ENCODE peak calls at places on chromosome 14, in six cellular contexts. One of them, this sample, is unnamed.

GRCh38 chr14:101229666-101230065 is 326.1 kb upstream of the RTL1 start:
- DNase-seq in neural progenitor cell: no peak
- DNase-seq in H1: peak
- DNase-seq in lung microvascular endothelial cell: no peak
- DNase-seq in aorta: no peak
- DNase-seq in GM23338: peak
- DNase-seq in this sample: no peak

GRCh38 chr14:77023001-77023996 is 5.2 kb downstream of the IRF2BPL start:
- DNase-seq in neural progenitor cell: peak
- DNase-seq in H1: peak
- DNase-seq in lung microvascular endothelial cell: peak
- DNase-seq in aorta: no peak
- DNase-seq in GM23338: peak
- DNase-seq in this sample: peak

GRCh38 chr14:76348898-76349297 is 27.0 kb upstream of the ESRRB start:
- DNase-seq in neural progenitor cell: peak
- DNase-seq in H1: no peak
- DNase-seq in lung microvascular endothelial cell: peak
- DNase-seq in aorta: no peak
- DNase-seq in GM23338: peak
- DNase-seq in this sample: peak

GRCh38 chr14:68655961-68656360 is 136.9 kb downstream of the ZFP36L1 start:
- DNase-seq in neural progenitor cell: peak
- DNase-seq in H1: peak
- DNase-seq in lung microvascular endothelial cell: no peak
- DNase-seq in aorta: no peak
- DNase-seq in GM23338: no peak
- DNase-seq in this sample: peak

GRCh38 chr14:99946652-99947489 is 118.4 kb upstream of the EVL start:
- DNase-seq in neural progenitor cell: peak
- DNase-seq in H1: peak
- DNase-seq in lung microvascular endothelial cell: peak
- DNase-seq in aorta: no peak
- DNase-seq in GM23338: peak
- DNase-seq in this sample: peak

GRCh38 chr14:33475623-33476022 is 475.3 kb downstream of the EGLN3 start:
- DNase-seq in neural progenitor cell: peak
- DNase-seq in H1: peak
- DNase-seq in lung microvascular endothelial cell: peak
- DNase-seq in aorta: no peak
- DNase-seq in GM23338: peak
- DNase-seq in this sample: peak

GRCh38 chr14:100031506-100032281 is 33.5 kb upstream of the EVL start:
- DNase-seq in neural progenitor cell: no peak
- DNase-seq in H1: no peak
- DNase-seq in lung microvascular endothelial cell: peak
- DNase-seq in aorta: peak
- DNase-seq in GM23338: no peak
- DNase-seq in this sample: no peak

GRCh38 chr14:64880382-64881121 is 845 bp upstream of the SPTB start:
- DNase-seq in neural progenitor cell: peak
- DNase-seq in H1: peak
- DNase-seq in lung microvascular endothelial cell: no peak
- DNase-seq in aorta: peak
- DNase-seq in GM23338: peak
- DNase-seq in this sample: peak

GRCh38 chr14:93648440-93649168 is 139.7 kb downstream of the PRIMA1 start:
- DNase-seq in neural progenitor cell: peak
- DNase-seq in H1: no peak
- DNase-seq in lung microvascular endothelial cell: no peak
- DNase-seq in aorta: no peak
- DNase-seq in GM23338: peak
- DNase-seq in this sample: peak

GRCh38 chr14:36604757-36605505 is 22.5 kb upstream of the NKX2-8 start:
- DNase-seq in neural progenitor cell: peak
- DNase-seq in H1: peak
- DNase-seq in lung microvascular endothelial cell: peak
- DNase-seq in aorta: no peak
- DNase-seq in GM23338: peak
- DNase-seq in this sample: peak

GRCh38 chr14:42378880-42379279 is 772.2 kb downstream of the LRFN5 start:
- DNase-seq in neural progenitor cell: no peak
- DNase-seq in H1: no peak
- DNase-seq in lung microvascular endothelial cell: no peak
- DNase-seq in aorta: no peak
- DNase-seq in GM23338: no peak
- DNase-seq in this sample: no peak

GRCh38 chr14:63204407-63205280 is at the start of gene RHOJ:
- DNase-seq in neural progenitor cell: peak
- DNase-seq in H1: peak
- DNase-seq in lung microvascular endothelial cell: peak
- DNase-seq in aorta: no peak
- DNase-seq in GM23338: peak
- DNase-seq in this sample: peak

GRCh38 chr14:100325231-100325632 is 2.1 kb downstream of the SLC25A47 start:
- DNase-seq in neural progenitor cell: no peak
- DNase-seq in H1: no peak
- DNase-seq in lung microvascular endothelial cell: no peak
- DNase-seq in aorta: no peak
- DNase-seq in GM23338: no peak
- DNase-seq in this sample: peak

GRCh38 chr14:50947446-50947845 is 3.2 kb upstream of the PYGL start:
- DNase-seq in neural progenitor cell: no peak
- DNase-seq in H1: no peak
- DNase-seq in lung microvascular endothelial cell: no peak
- DNase-seq in aorta: no peak
- DNase-seq in GM23338: no peak
- DNase-seq in this sample: peak

GRCh38 chr14:79834856-79835255 is 376.4 kb downstream of the DIO2 start:
- DNase-seq in neural progenitor cell: no peak
- DNase-seq in H1: no peak
- DNase-seq in lung microvascular endothelial cell: no peak
- DNase-seq in aorta: no peak
- DNase-seq in GM23338: no peak
- DNase-seq in this sample: peak

GRCh38 chr14:55353686-55354467 is 57.8 kb downstream of the ATG14 start:
- DNase-seq in neural progenitor cell: no peak
- DNase-seq in H1: peak
- DNase-seq in lung microvascular endothelial cell: no peak
- DNase-seq in aorta: no peak
- DNase-seq in GM23338: no peak
- DNase-seq in this sample: no peak

GRCh38 chr14:33916663-33917565 is 34.0 kb downstream of the EGLN3 start:
- DNase-seq in neural progenitor cell: no peak
- DNase-seq in H1: no peak
- DNase-seq in lung microvascular endothelial cell: peak
- DNase-seq in aorta: no peak
- DNase-seq in GM23338: no peak
- DNase-seq in this sample: no peak

GRCh38 chr14:73684627-73685026 is 29.6 kb downstream of the PNMA1 start:
- DNase-seq in neural progenitor cell: no peak
- DNase-seq in H1: no peak
- DNase-seq in lung microvascular endothelial cell: no peak
- DNase-seq in aorta: no peak
- DNase-seq in GM23338: no peak
- DNase-seq in this sample: no peak

GRCh38 chr14:26841361-26841760 is 243.5 kb upstream of the NOVA1 start:
- DNase-seq in neural progenitor cell: no peak
- DNase-seq in H1: no peak
- DNase-seq in lung microvascular endothelial cell: peak
- DNase-seq in aorta: no peak
- DNase-seq in GM23338: no peak
- DNase-seq in this sample: no peak

GRCh38 chr14:96648506-96649326 is 146.5 kb downstream of the PAPOLA start:
- DNase-seq in neural progenitor cell: no peak
- DNase-seq in H1: peak
- DNase-seq in lung microvascular endothelial cell: no peak
- DNase-seq in aorta: no peak
- DNase-seq in GM23338: no peak
- DNase-seq in this sample: no peak

GRCh38 chr14:53054457-53054856 is 98.7 kb downstream of the DDHD1 start:
- DNase-seq in neural progenitor cell: no peak
- DNase-seq in H1: no peak
- DNase-seq in lung microvascular endothelial cell: no peak
- DNase-seq in aorta: no peak
- DNase-seq in GM23338: no peak
- DNase-seq in this sample: no peak

GRCh38 chr14:56754966-56755365 is 55.3 kb downstream of the OTX2 start:
- DNase-seq in neural progenitor cell: no peak
- DNase-seq in H1: no peak
- DNase-seq in lung microvascular endothelial cell: no peak
- DNase-seq in aorta: no peak
- DNase-seq in GM23338: no peak
- DNase-seq in this sample: no peak

GRCh38 chr14:103880334-103880985 is 33.1 kb upstream of the PPP1R13B start:
- DNase-seq in neural progenitor cell: peak
- DNase-seq in H1: no peak
- DNase-seq in lung microvascular endothelial cell: peak
- DNase-seq in aorta: peak
- DNase-seq in GM23338: no peak
- DNase-seq in this sample: peak

GRCh38 chr14:55398679-55399078 is 13.0 kb downstream of the ATG14 start:
- DNase-seq in neural progenitor cell: no peak
- DNase-seq in H1: no peak
- DNase-seq in lung microvascular endothelial cell: peak
- DNase-seq in aorta: no peak
- DNase-seq in GM23338: no peak
- DNase-seq in this sample: no peak

GRCh38 chr14:53055003-53055402 is 98.1 kb downstream of the DDHD1 start:
- DNase-seq in neural progenitor cell: peak
- DNase-seq in H1: no peak
- DNase-seq in lung microvascular endothelial cell: peak
- DNase-seq in aorta: no peak
- DNase-seq in GM23338: peak
- DNase-seq in this sample: peak

GRCh38 chr14:28494196-28494595 is 272.4 kb upstream of the FOXG1 start:
- DNase-seq in neural progenitor cell: no peak
- DNase-seq in H1: no peak
- DNase-seq in lung microvascular endothelial cell: no peak
- DNase-seq in aorta: no peak
- DNase-seq in GM23338: no peak
- DNase-seq in this sample: no peak

GRCh38 chr14:90109858-90110257 is 48.1 kb downstream of the KCNK13 start:
- DNase-seq in neural progenitor cell: peak
- DNase-seq in H1: peak
- DNase-seq in lung microvascular endothelial cell: no peak
- DNase-seq in aorta: no peak
- DNase-seq in GM23338: peak
- DNase-seq in this sample: peak

GRCh38 chr14:106129274-106129673 is 602.9 kb downstream of the TMEM121 start:
- DNase-seq in neural progenitor cell: no peak
- DNase-seq in H1: no peak
- DNase-seq in lung microvascular endothelial cell: no peak
- DNase-seq in aorta: no peak
- DNase-seq in GM23338: no peak
- DNase-seq in this sample: no peak

GRCh38 chr14:88798161-88798560 is 5.4 kb upstream of the EML5 start:
- DNase-seq in neural progenitor cell: no peak
- DNase-seq in H1: no peak
- DNase-seq in lung microvascular endothelial cell: no peak
- DNase-seq in aorta: no peak
- DNase-seq in GM23338: peak
- DNase-seq in this sample: no peak

GRCh38 chr14:75646762-75647161 is 13.9 kb downstream of the ERG28 start:
- DNase-seq in neural progenitor cell: no peak
- DNase-seq in H1: no peak
- DNase-seq in lung microvascular endothelial cell: no peak
- DNase-seq in aorta: no peak
- DNase-seq in GM23338: no peak
- DNase-seq in this sample: no peak

GRCh38 chr14:93343266-93343665 is 3.7 kb upstream of the COX8C start:
- DNase-seq in neural progenitor cell: no peak
- DNase-seq in H1: no peak
- DNase-seq in lung microvascular endothelial cell: no peak
- DNase-seq in aorta: no peak
- DNase-seq in GM23338: no peak
- DNase-seq in this sample: no peak

GRCh38 chr14:38716871-38717270 is 386.2 kb downstream of the SEC23A start:
- DNase-seq in neural progenitor cell: no peak
- DNase-seq in H1: no peak
- DNase-seq in lung microvascular endothelial cell: no peak
- DNase-seq in aorta: no peak
- DNase-seq in GM23338: no peak
- DNase-seq in this sample: peak

GRCh38 chr14:72480465-72481243 is 413.2 kb downstream of the DPF3 start:
- DNase-seq in neural progenitor cell: no peak
- DNase-seq in H1: no peak
- DNase-seq in lung microvascular endothelial cell: no peak
- DNase-seq in aorta: no peak
- DNase-seq in GM23338: no peak
- DNase-seq in this sample: peak

GRCh38 chr14:103078860-103079587 is 5.0 kb upstream of the LBHD2 start:
- DNase-seq in neural progenitor cell: no peak
- DNase-seq in H1: no peak
- DNase-seq in lung microvascular endothelial cell: no peak
- DNase-seq in aorta: peak
- DNase-seq in GM23338: no peak
- DNase-seq in this sample: no peak

GRCh38 chr14:73717998-73718741 is 4.0 kb upstream of the PNMA1 start:
- DNase-seq in neural progenitor cell: peak
- DNase-seq in H1: peak
- DNase-seq in lung microvascular endothelial cell: no peak
- DNase-seq in aorta: peak
- DNase-seq in GM23338: peak
- DNase-seq in this sample: peak

GRCh38 chr14:35553808-35554207 is 19.8 kb downstream of the INSM2 start:
- DNase-seq in neural progenitor cell: no peak
- DNase-seq in H1: no peak
- DNase-seq in lung microvascular endothelial cell: peak
- DNase-seq in aorta: no peak
- DNase-seq in GM23338: no peak
- DNase-seq in this sample: no peak